ENCODE peak calls at places on chromosome 7, in ten cellular contexts. One of them, this sample, is unnamed.
A peak's percentile ranks its signal among the peaks of the same experiment; 100 is the strongest.

GRCh38 chr7:37180828-37181549 is 267.7 kb downstream of the ELMO1 start:
- DNase-seq in stomach: no peak
- DNase-seq in K562: no peak
- DNase-seq in adrenal gland: no peak
- DNase-seq in tibial nerve: no peak
- DNase-seq in esophagus squamous epithelium: no peak
- DNase-seq in thyroid gland: no peak
- DNase-seq in uterus: no peak
- DNase-seq in heart left ventricle: no peak
- DNase-seq in sigmoid colon: no peak
- DNase-seq in this sample: no peak

GRCh38 chr7:111198255-111198654 is 107.3 kb downstream of the LRRN3 start:
- DNase-seq in heart left ventricle: no peak
- DNase-seq in stomach: no peak
- DNase-seq in adrenal gland: no peak
- DNase-seq in esophagus squamous epithelium: no peak
- DNase-seq in K562: no peak
- DNase-seq in sigmoid colon: no peak
- DNase-seq in uterus: no peak
- DNase-seq in tibial nerve: no peak
- DNase-seq in thyroid gland: no peak
- DNase-seq in this sample: no peak

GRCh38 chr7:74412061-74412460 is 41.6 kb upstream of the GTF2IRD1 start:
- DNase-seq in tibial nerve: no peak
- DNase-seq in K562: peak; percentile 26
- DNase-seq in stomach: no peak
- DNase-seq in thyroid gland: no peak
- DNase-seq in heart left ventricle: peak; percentile 11
- DNase-seq in esophagus squamous epithelium: no peak
- DNase-seq in uterus: no peak
- DNase-seq in sigmoid colon: no peak
- DNase-seq in adrenal gland: no peak
- DNase-seq in this sample: no peak

GRCh38 chr7:83475403-83475802 is 173.5 kb downstream of the SEMA3E start:
- DNase-seq in sigmoid colon: no peak
- DNase-seq in uterus: no peak
- DNase-seq in stomach: no peak
- DNase-seq in esophagus squamous epithelium: no peak
- DNase-seq in tibial nerve: no peak
- DNase-seq in adrenal gland: no peak
- DNase-seq in heart left ventricle: no peak
- DNase-seq in K562: no peak
- DNase-seq in thyroid gland: no peak
- DNase-seq in this sample: no peak

GRCh38 chr7:47578581-47579270 is 3.2 kb downstream of the TNS3 start:
- DNase-seq in tibial nerve: no peak
- DNase-seq in thyroid gland: no peak
- DNase-seq in sigmoid colon: no peak
- DNase-seq in esophagus squamous epithelium: no peak
- DNase-seq in stomach: no peak
- DNase-seq in heart left ventricle: no peak
- DNase-seq in K562: no peak
- DNase-seq in adrenal gland: peak; percentile 75
- DNase-seq in uterus: no peak
- DNase-seq in this sample: no peak

GRCh38 chr7:28564755-28565374 is 152.5 kb downstream of the CREB5 start:
- DNase-seq in adrenal gland: no peak
- DNase-seq in stomach: no peak
- DNase-seq in heart left ventricle: no peak
- DNase-seq in K562: no peak
- DNase-seq in thyroid gland: no peak
- DNase-seq in uterus: no peak
- DNase-seq in tibial nerve: no peak
- DNase-seq in esophagus squamous epithelium: no peak
- DNase-seq in sigmoid colon: no peak
- DNase-seq in this sample: no peak

GRCh38 chr7:131328387-131329175 is 905 bp downstream of the MKLN1 start:
- DNase-seq in tibial nerve: no peak
- DNase-seq in uterus: no peak
- DNase-seq in stomach: no peak
- DNase-seq in K562: no peak
- DNase-seq in thyroid gland: no peak
- DNase-seq in sigmoid colon: no peak
- DNase-seq in heart left ventricle: no peak
- DNase-seq in adrenal gland: no peak
- DNase-seq in esophagus squamous epithelium: no peak
- DNase-seq in this sample: no peak

GRCh38 chr7:156753630-156754029 is 113.1 kb downstream of the RNF32 start:
- DNase-seq in adrenal gland: no peak
- DNase-seq in heart left ventricle: no peak
- DNase-seq in stomach: no peak
- DNase-seq in thyroid gland: no peak
- DNase-seq in esophagus squamous epithelium: no peak
- DNase-seq in sigmoid colon: no peak
- DNase-seq in tibial nerve: no peak
- DNase-seq in uterus: no peak
- DNase-seq in K562: no peak
- DNase-seq in this sample: no peak

GRCh38 chr7:76292206-76292573 is 10.3 kb upstream of the HSPB1 start:
- DNase-seq in sigmoid colon: peak; percentile 85
- DNase-seq in esophagus squamous epithelium: no peak
- DNase-seq in heart left ventricle: no peak
- DNase-seq in uterus: no peak
- DNase-seq in stomach: no peak
- DNase-seq in adrenal gland: no peak
- DNase-seq in tibial nerve: no peak
- DNase-seq in K562: no peak
- DNase-seq in thyroid gland: no peak
- DNase-seq in this sample: peak; percentile 60

DNA sequence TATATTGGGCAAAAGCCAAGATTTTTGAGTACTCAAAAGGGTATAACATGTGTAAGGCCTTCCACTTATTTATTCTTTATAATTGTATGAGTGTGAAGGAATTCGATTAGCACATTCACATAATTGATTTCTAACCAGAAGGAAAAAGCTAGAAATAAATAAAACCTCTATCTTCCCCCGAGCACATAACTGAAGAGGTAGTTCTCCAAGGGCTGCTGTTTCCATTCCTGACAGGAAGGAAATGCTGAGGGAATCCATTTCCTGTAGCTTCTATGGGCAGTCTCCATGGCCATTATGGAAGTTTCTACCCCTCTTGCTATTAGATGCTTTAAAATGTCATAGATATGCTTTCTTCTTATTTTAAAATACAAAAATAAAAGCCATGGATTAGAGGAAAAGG is 70.5 kb upstream of the ABCB5 start:
- DNase-seq in esophagus squamous epithelium: no peak
- DNase-seq in uterus: no peak
- DNase-seq in sigmoid colon: no peak
- DNase-seq in K562: no peak
- DNase-seq in stomach: no peak
- DNase-seq in adrenal gland: no peak
- DNase-seq in heart left ventricle: no peak
- DNase-seq in tibial nerve: no peak
- DNase-seq in thyroid gland: no peak
- DNase-seq in this sample: no peak
- TF ChIP-seq POLR2A in esophagus squamous epithelium: no peak
- TF ChIP-seq POLR2A in uterus: no peak
- TF ChIP-seq POLR2A in sigmoid colon: no peak
- TF ChIP-seq POLR2A in K562: no peak
- TF ChIP-seq POLR2A in stomach: no peak
- TF ChIP-seq POLR2A in adrenal gland: no peak
- TF ChIP-seq POLR2A in heart left ventricle: no peak
- TF ChIP-seq POLR2A in tibial nerve: no peak
- TF ChIP-seq POLR2A in thyroid gland: no peak
- TF ChIP-seq POLR2A in this sample: no peak

DNA sequence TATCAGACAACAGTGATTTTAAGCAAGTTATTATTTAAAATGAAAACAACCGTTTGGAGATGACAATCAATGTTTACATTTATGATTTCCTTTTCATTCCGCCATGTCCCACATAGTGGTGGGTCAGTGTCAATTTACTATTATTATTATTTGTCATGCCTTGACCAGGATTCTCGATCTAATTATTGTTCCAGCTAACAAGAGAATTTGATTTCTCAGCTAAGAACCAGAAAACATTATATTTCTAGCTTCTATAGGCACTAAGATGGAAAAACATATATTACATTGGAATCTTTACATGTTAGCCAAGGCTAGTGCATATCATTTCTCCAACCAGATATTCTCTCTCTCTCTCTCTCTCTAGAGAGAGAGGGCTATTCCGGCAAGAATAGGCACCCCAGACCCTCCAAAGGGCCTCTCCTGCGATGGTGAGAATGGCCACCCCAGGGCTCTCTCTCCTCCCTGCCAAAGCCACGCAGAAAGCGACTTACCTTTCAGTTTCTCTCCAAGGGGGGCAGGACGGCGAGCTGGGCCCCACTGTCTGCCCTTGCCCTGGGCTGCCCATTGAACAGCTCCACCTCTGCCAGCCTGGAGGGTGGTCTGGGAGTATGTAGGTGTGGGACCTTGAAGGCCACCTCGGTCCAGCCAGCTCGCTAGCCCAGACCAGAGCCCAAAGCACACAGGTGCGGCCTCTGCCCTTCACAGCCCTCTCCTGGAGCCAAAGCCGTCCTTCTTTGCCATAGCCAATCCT is 2.4 kb downstream of the HOXA3 start:
- DNase-seq in sigmoid colon: peak; percentile 74
- DNase-seq in K562: no peak
- DNase-seq in heart left ventricle: peak; percentile 61
- DNase-seq in thyroid gland: no peak
- DNase-seq in tibial nerve: no peak
- DNase-seq in stomach: no peak
- DNase-seq in esophagus squamous epithelium: no peak
- DNase-seq in adrenal gland: peak; percentile 76
- DNase-seq in uterus: peak; percentile 23
- DNase-seq in this sample: no peak
- H3K27me3 ChIP-seq in sigmoid colon: no peaks in the 10 kb centered on the region
- H3K27me3 ChIP-seq in K562: peaks cover 91% of the 10 kb centered on the region
- H3K27me3 ChIP-seq in heart left ventricle: peaks cover 99% of the 10 kb centered on the region
- H3K27me3 ChIP-seq in thyroid gland: peaks cover 91% of the 10 kb centered on the region
- H3K27me3 ChIP-seq in tibial nerve: no peaks in the 10 kb centered on the region
- H3K27me3 ChIP-seq in stomach: peaks cover 89% of the 10 kb centered on the region
- H3K27me3 ChIP-seq in esophagus squamous epithelium: peaks cover 51% of the 10 kb centered on the region
- H3K27me3 ChIP-seq in adrenal gland: no peaks in the 10 kb centered on the region
- H3K27me3 ChIP-seq in uterus: no peaks in the 10 kb centered on the region
- H3K27me3 ChIP-seq in this sample: no peaks in the 10 kb centered on the region

DNA sequence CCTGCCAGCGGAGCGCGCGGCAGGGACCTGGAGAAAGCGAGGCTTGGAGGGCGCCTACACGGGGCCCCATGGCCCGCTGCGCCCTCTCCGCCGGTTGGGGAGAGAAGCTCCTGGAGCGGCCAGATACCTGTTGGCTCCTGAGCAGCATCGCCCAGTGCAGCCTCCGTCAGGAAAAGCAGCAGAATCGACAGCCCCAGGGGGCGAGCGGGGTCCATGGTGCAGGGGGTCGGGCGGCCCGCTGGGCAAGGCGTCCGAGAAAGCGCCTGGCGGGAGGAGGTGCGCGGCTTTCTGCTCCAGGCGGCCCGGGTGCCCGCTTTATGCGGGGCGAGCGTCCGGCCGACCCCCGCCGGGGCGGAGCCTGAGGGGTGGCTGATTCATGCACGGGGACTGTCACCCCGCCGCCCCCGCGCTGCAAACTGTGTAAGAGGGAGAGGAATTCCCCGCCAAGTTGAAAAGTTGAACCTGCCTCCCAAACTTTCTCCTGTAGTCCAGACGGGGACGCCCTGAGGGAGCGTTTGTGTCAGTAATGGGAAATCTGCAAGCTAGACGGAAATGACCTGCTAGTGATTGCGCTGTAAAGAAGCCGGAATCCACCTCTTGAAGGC is at the start of gene TFPI2:
- DNase-seq in K562: no peak
- DNase-seq in thyroid gland: no peak
- DNase-seq in tibial nerve: no peak
- DNase-seq in heart left ventricle: peak; percentile 59
- DNase-seq in uterus: peak; percentile 64
- DNase-seq in esophagus squamous epithelium: no peak
- DNase-seq in sigmoid colon: peak; percentile 69
- DNase-seq in adrenal gland: peak; percentile 65
- DNase-seq in stomach: no peak
- DNase-seq in this sample: peak; percentile 87
- TF ChIP-seq POLR2A in K562: no peak
- TF ChIP-seq POLR2A in thyroid gland: no peak
- TF ChIP-seq POLR2A in tibial nerve: no peak
- TF ChIP-seq POLR2A in heart left ventricle: no peak
- TF ChIP-seq POLR2A in uterus: peak; percentile 33
- TF ChIP-seq POLR2A in esophagus squamous epithelium: no peak
- TF ChIP-seq POLR2A in sigmoid colon: no peak
- TF ChIP-seq POLR2A in adrenal gland: no peak
- TF ChIP-seq POLR2A in stomach: no peak
- TF ChIP-seq POLR2A in this sample: no peak

DNA sequence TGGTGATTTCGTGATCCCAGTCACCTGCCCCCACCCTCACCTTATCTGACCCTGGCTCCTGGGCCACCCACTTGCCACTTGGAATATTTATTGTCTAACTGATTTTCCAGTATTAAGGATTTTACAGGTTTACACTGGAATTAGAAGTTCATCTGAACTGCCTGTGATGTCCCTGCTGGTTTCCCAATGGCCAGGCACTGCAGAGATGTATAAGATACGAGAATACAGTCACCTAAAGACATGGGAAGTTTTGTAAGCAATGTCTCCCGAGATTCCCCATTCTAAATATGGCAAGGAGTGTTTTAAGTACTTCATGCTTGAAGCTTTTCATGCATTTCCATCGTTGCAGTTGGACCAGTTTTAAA is 592.7 kb downstream of the SDK1 start:
- DNase-seq in uterus: no peak
- DNase-seq in sigmoid colon: no peak
- DNase-seq in thyroid gland: no peak
- DNase-seq in heart left ventricle: no peak
- DNase-seq in esophagus squamous epithelium: no peak
- DNase-seq in tibial nerve: no peak
- DNase-seq in adrenal gland: no peak
- DNase-seq in K562: no peak
- DNase-seq in stomach: no peak
- DNase-seq in this sample: no peak
- H3K27me3 ChIP-seq in uterus: no peaks in the 10 kb centered on the region
- H3K27me3 ChIP-seq in sigmoid colon: no peaks in the 10 kb centered on the region
- H3K27me3 ChIP-seq in thyroid gland: no peaks in the 10 kb centered on the region
- H3K27me3 ChIP-seq in heart left ventricle: no peaks in the 10 kb centered on the region
- H3K27me3 ChIP-seq in esophagus squamous epithelium: no peaks in the 10 kb centered on the region
- H3K27me3 ChIP-seq in tibial nerve: no peaks in the 10 kb centered on the region
- H3K27me3 ChIP-seq in adrenal gland: no peaks in the 10 kb centered on the region
- H3K27me3 ChIP-seq in K562: peaks cover 20% of the 10 kb centered on the region
- H3K27me3 ChIP-seq in stomach: no peaks in the 10 kb centered on the region
- H3K27me3 ChIP-seq in this sample: no peaks in the 10 kb centered on the region